ENCODE peak calls at places on chromosomes 11 and 22, in four cellular contexts. B, F, C and M are unnamed samples.

GRCh38 chr11:130915556-130916237 is 582 bp downstream of the SNX19 start:
- DNase-seq in B (peak), F (no peak), C (no peak), M (no peak)

GRCh38 chr22:20606041-20606783 is 98.8 kb downstream of the MED15 start:
- DNase-seq in B (peak), F (peak), C (peak), M (no peak)

GRCh38 chr22:43798492-43798891 is 13.6 kb downstream of the EFCAB6 start:
- DNase-seq in B (no peak), F (no peak), C (no peak), M (no peak)

GRCh38 chr22:35357883-35358621 is 22.8 kb upstream of the HMOX1 start:
- DNase-seq in B (no peak), F (peak), C (no peak), M (no peak)

GRCh38 chr11:117492578-117493251 is 165.1 kb downstream of the CEP164 start:
- DNase-seq in B (no peak), F (no peak), C (no peak), M (no peak)

GRCh38 chr11:77345621-77346020 is 44.1 kb upstream of the GDPD4 start:
- DNase-seq in B (no peak), F (peak), C (peak), M (peak)

GRCh38 chr22:25497269-25497668 is 67.2 kb upstream of the GRK3 start:
- DNase-seq in B (no peak), F (peak), C (no peak), M (no peak)

GRCh38 chr22:28075260-28075981 is 156.4 kb upstream of the PITPNB start:
- DNase-seq in B (no peak), F (peak), C (peak), M (peak)

GRCh38 chr11:120219935-120220746 is 9.3 kb downstream of the OAF start:
- DNase-seq in B (no peak), F (no peak), C (no peak), M (no peak)

GRCh38 chr11:78290293-78291176 is 101.8 kb downstream of the USP35 start:
- DNase-seq in B (no peak), F (peak), C (no peak), M (peak)

GRCh38 chr11:123681007-123681406 is 26.6 kb upstream of the SCN3B start:
- DNase-seq in B (no peak), F (no peak), C (no peak), M (no peak)

GRCh38 chr11:62789576-62789975 is 2.2 kb downstream of the TMEM223 start:
- DNase-seq in B (no peak), F (no peak), C (no peak), M (no peak)

GRCh38 chr11:73189315-73189714 is 28.8 kb upstream of the P2RY2 start:
- DNase-seq in B (peak), F (no peak), C (no peak), M (no peak)

GRCh38 chr11:43691806-43692205 is 11.3 kb downstream of the HSD17B12 start:
- DNase-seq in B (no peak), F (no peak), C (no peak), M (no peak)

GRCh38 chr11:36075053-36075452 is 131.2 kb downstream of the LDLRAD3 start:
- DNase-seq in B (no peak), F (peak), C (peak), M (peak)

GRCh38 chr11:128630367-128631230 is 43.2 kb upstream of the ETS1 start:
- DNase-seq in B (peak), F (peak), C (peak), M (no peak)

GRCh38 chr11:32829680-32830412 is at the start of gene PRRG4:
- DNase-seq in B (peak), F (peak), C (no peak), M (no peak)

GRCh38 chr22:39994566-39995345 is at the start of gene FAM83F:
- DNase-seq in B (peak), F (no peak), C (no peak), M (no peak)
- H3K4me3 ChIP-seq in B (peak), F (no peak), C (no peak), M (no peak)

DNA sequence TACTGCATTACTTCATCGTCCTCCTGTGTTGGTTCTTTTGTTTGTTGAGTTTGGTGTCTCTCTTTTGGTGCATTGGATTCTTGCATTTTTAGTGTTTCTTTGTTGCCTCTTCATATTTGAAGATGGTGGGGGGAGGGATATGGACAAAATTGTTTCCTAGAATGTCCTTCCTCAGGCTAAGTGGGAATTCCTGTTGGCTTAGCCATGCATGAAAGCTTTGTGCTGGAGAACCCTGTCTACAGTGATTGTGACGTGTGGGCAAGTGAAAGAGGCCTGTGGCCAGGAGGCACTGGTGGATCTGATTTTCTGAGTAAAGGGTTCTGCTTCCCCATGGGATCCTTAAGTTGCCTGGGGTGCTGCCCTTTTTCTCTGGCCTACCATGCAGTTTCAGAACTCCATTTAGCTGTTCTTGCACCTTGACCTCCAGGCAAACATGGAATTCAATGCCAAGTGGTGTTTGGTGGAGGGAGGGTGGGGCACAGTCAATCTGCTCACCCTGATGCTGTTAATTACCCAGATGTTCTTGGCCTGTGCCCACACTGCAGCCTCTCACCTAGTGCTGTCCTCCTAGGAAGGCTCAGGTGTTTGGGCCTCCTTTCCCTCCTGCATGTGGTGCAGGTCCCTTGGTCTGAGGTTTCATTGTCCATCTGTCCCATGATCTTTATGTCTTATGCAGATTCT is 46.3 kb upstream of the SLC22A12 start:
- DNase-seq in B (no peak), F (no peak), C (no peak), M (no peak)
- TF ChIP-seq CTCF in B (no peak), F (no peak), C (no peak), M (no peak)

GRCh38 chr22:46737976-46738641 is at the start of gene CERK:
- DNase-seq in B (peak), F (peak), C (no peak), M (no peak)

GRCh38 chr22:46737105-46737975 is 712 bp downstream of the CERK start:
- DNase-seq in B (peak), F (peak), C (no peak), M (no peak)

GRCh38 chr22:46736705-46737104 is 1.3 kb downstream of the CERK start:
- DNase-seq in B (no peak), F (no peak), C (no peak), M (no peak)

GRCh38 chr22:46734830-46735453 is 3.1 kb downstream of the CERK start:
- DNase-seq in B (peak), F (peak), C (no peak), M (no peak)

GRCh38 chr22:46735747-46736608 is 2.1 kb downstream of the CERK start:
- DNase-seq in B (no peak), F (peak), C (no peak), M (no peak)
- H3K4me3 ChIP-seq in B (no peak), F (peak), C (no peak), M (no peak)

DNA sequence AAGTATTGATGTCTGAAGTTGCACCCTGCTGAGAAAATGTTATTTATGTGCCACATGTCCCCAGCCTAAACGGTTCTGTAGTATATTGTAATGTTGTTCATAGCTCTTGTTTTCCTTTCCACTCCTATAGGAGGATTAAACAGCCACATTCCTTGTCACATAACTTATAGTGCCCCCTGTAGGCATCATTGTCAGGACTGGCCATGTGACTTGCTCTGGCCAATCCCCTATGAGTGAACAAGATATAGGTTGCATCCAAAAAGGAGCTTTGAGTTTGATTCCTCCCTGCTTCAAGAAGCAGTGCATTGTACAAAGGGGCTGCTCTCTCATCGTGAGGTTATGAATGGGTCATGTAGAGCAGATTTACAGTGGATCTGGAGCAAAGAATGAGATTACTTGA is 717.6 kb upstream of the ANO5 start:
- DNase-seq in B (no peak), F (no peak), C (no peak), M (no peak)
- TF ChIP-seq CTCF in B (no peak), F (no peak), C (no peak), M (no peak)

GRCh38 chr11:55994525-55994924 is at the start of gene OR5F1:
- DNase-seq in B (no peak), F (no peak), C (no peak), M (no peak)
- H3K4me3 ChIP-seq in B (no peak), F (no peak), C (no peak), M (no peak)

GRCh38 chr11:47410404-47411264 is 2.2 kb downstream of the SLC39A13 start:
- DNase-seq in B (peak), F (no peak), C (no peak), M (no peak)

GRCh38 chr11:47408598-47409439 is 429 bp downstream of the SLC39A13 start:
- DNase-seq in B (no peak), F (peak), C (peak), M (no peak)

GRCh38 chr11:47409440-47410403 is 1.3 kb downstream of the SLC39A13 start:
- DNase-seq in B (no peak), F (peak), C (no peak), M (no peak)

GRCh38 chr11:47407746-47408590 is at the start of gene SLC39A13:
- DNase-seq in B (peak), F (peak), C (peak), M (peak)

DNA sequence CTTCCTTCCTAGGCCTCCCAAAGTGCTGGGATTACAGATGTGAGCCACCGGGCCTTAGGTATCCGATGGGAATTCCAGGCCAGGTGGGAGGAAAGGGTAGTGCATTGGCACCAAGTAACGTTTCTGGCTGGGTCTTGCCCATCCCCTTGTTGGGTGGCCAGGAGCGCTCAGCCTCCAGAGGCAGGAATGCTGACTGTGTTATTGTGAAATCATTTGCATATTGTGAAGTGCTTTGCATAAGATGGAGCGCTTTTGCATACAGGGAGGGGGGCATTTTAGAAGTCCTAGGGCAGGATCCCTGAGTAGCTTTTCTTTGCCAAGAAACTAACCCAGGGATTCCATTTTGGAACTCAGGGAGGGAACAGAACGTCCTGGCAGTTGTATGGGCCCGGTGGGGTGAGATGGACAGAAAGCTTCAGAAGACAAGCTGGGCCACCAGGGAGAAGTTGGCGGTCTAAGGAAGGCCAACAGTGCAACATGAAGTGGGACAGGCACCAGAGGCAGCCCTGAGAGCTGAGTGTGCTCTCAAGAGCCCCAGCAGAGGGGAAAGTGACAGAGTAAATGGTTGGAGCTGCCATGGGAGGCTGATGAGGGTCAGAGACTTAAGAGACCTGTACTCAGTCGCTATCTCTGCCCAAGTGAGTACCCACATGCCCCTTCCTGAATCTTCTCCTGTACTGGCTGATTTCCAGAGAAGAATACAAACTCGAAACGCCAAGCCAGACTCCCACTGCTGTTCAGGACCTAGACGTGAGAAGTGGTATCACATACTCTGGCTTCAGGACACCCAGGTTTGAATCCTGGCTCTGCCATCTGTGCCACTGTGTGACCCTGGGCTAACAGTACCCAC is 1.3 kb upstream of the SLC39A13 start:
- DNase-seq in B (peak), F (peak), C (no peak), M (no peak)
- TF ChIP-seq CTCF in B (no peak), F (no peak), C (no peak), M (peak)